ENCODE peak calls at places on chromosomes 6 and 20, in six cellular contexts. P is neural progenitor cell; Y is progenitor cell of endocrine pancreas; Q is CD4-positive, alpha-beta memory T cell; W is HT-29; L is NCI-H1105 treated with DMSO at 0.1 percent for 48 hours. I is an unnamed sample.

GRCh38 chr6:13351271-13351670 is 22.9 kb upstream of the TBC1D7 start:
- DNase-seq in L (no peak), Y (no peak), W (no peak), Q (no peak), P (peak; percentile 92), I (no peak)

GRCh38 chr20:38217791-38218565 is 42.6 kb downstream of the KIAA1755 start:
- DNase-seq in W (peak; percentile 37), P (peak; percentile 27), L (no peak), Y (no peak), Q (no peak), I (no peak)

GRCh38 chr6:71260205-71260604 is 28.4 kb upstream of the OGFRL1 start:
- DNase-seq in W (no peak), Y (no peak), P (no peak), Q (no peak), L (no peak), I (no peak)

GRCh38 chr6:152170702-152171667 is 363.5 kb downstream of the ESR1 start:
- DNase-seq in L (no peak), W (no peak), P (no peak), Q (peak; percentile 60), Y (no peak), I (no peak)

GRCh38 chr6:137928286-137928685 is 61.2 kb downstream of the TNFAIP3 start:
- DNase-seq in Y (no peak), W (no peak), L (no peak), Q (no peak), P (no peak), I (no peak)

GRCh38 chr6:109429496-109429895 is 10.9 kb downstream of the PPIL6 start:
- DNase-seq in L (no peak), Q (no peak), W (no peak), Y (no peak), P (no peak), I (no peak)

GRCh38 chr20:48265791-48266190 is 480.5 kb upstream of the SULF2 start:
- DNase-seq in Y (no peak), P (no peak), W (no peak), L (no peak), Q (no peak), I (no peak)

GRCh38 chr6:78594667-78595051 is 272.7 kb upstream of the IRAK1BP1 start:
- DNase-seq in Y (no peak), L (no peak), P (no peak), W (no peak), Q (no peak), I (no peak)